ENCODE peak calls at places on chromosomes 3 and 15, in four cellular contexts. Y is mesendoderm, P is MM.1S, O is GM12878. A is an unnamed sample.

GRCh38 chr3:97827741-97828471 is 6.1 kb downstream of the CRYBG3 start:
- DNase-seq in Y (no peak), P (no peak), O (no peak), A (peak)

GRCh38 chr15:89196994-89197393 is 24.4 kb downstream of the RLBP1 start:
- DNase-seq in O (no peak), Y (no peak), P (no peak), A (no peak)

GRCh38 chr15:69410290-69410874 is 3.8 kb upstream of the KIF23 start:
- DNase-seq in P (no peak), O (no peak), Y (peak), A (peak)

GRCh38 chr3:13009946-13010315 is 63.3 kb downstream of the IQSEC1 start:
- DNase-seq in O (no peak), Y (no peak), P (peak), A (no peak)

GRCh38 chr3:24101676-24102168 is 156.6 kb downstream of the NR1D2 start:
- DNase-seq in P (no peak), O (no peak), Y (no peak), A (peak)

GRCh38 chr3:67691207-67691606 is 36.8 kb upstream of the SUCLG2 start:
- DNase-seq in O (no peak), P (no peak), Y (no peak), A (no peak)

GRCh38 chr15:63506537-63507035 is 2.2 kb downstream of the USP3 start:
- DNase-seq in P (no peak), Y (no peak), O (no peak), A (peak)

GRCh38 chr3:178202199-178202598 is 334.0 kb upstream of the KCNMB2 start:
- DNase-seq in Y (no peak), P (no peak), O (no peak), A (no peak)

GRCh38 chr3:105746226-105746996 is 122.4 kb downstream of the CBLB start:
- DNase-seq in Y (peak), O (no peak), P (no peak), A (no peak)

GRCh38 chr3:167740961-167741587 is 5.6 kb downstream of the SERPINI1 start:
- DNase-seq in P (peak), O (no peak), Y (peak), A (peak)

GRCh38 chr15:37733628-37734027 is 200.8 kb upstream of the TMCO5A start:
- DNase-seq in P (no peak), O (no peak), Y (no peak), A (no peak)

GRCh38 chr3:50320853-50321145 is 1.7 kb downstream of the HYAL2 start:
- DNase-seq in P (no peak), O (no peak), Y (no peak), A (no peak)

GRCh38 chr15:31268911-31269784 is 57.5 kb upstream of the KLF13 start:
- DNase-seq in Y (no peak), P (no peak), O (no peak), A (no peak)

DNA sequence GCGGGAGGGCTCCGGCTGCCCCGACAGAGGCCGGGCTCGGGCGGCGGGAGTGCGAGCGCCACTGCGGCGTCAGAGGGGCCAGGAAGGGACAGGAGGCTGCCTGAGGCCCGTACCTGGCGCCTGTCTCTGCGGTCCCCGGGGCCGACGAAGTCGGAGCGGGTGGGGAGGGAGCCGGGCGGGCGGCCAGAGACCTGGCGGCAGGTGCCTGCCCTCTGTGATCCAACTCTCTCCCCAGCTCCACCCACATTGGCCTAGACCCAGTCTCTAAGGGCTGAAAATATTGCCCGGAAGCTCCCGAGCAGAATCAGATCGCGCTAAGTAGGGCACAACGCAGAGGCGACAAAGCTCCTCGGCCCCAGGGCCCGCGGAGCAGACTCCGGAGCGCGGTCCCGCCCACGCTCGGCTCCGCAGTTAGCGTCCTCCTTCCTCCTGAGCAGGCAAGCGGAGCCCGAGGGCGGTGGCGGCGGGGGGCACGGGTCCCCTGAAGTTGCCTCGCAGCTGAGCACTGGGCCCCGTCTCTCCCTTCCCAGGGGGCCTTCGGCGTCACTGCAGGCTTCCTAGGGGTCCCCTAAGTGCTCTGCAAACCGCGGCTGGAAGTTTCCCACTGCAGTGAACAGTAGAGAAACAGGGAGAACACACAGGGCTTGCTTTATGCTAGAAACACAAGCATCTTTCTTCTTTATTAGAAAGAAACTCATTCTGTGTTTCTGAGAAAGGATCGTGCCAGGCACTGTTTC is at the start of gene MAN2A2:
- DNase-seq in P (peak), Y (peak), O (no peak), A (peak)
- H3K9ac ChIP-seq in P (peak), Y (peak), O (peak), A (peak)

GRCh38 chr3:140756240-140757016 is 78.6 kb downstream of the TRIM42 start:
- DNase-seq in O (peak), Y (no peak), P (peak), A (no peak)

GRCh38 chr3:140758791-140759444 is 81.1 kb downstream of the TRIM42 start:
- DNase-seq in P (no peak), Y (no peak), O (no peak), A (no peak)

GRCh38 chr3:140765246-140765645 is 87.4 kb downstream of the TRIM42 start:
- DNase-seq in P (peak), O (no peak), Y (no peak), A (no peak)

GRCh38 chr3:140762751-140763150 is 84.9 kb downstream of the TRIM42 start:
- DNase-seq in Y (no peak), P (no peak), O (no peak), A (no peak)

DNA sequence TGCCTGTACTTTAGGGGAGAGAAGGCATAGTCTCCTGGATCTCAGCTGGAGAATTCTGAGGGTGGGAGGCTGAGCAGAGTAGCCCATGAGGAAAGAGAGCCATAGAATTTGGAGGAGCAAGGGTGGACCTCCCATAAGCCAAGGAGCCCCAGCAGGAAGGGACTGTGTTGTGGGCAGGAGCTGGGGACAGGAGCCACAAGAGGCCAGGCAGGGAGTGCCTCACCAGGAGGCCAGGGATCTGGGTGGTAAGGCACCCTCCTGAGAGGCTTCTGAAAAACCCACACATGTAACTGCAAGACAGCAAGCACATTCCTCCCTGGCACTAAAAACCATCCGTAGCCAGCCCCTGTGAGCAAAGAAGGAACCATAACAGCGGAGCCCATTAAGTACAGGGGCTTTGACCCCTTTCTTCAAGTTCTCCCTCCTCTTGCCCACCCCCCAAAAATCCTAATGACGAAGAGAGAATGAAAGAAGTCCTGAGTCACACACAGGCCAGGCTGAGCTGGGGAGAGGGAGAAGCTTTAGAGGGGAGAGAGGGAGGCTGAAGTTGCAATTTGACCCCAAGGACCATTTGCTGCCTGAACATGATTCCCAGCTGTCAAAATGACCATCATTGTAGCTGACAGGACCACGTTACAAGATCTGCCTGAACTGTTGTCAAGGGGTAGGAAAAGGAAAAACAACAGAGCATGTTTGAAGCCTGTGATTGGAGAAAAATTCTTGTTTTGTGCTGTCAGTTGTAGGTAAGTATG is 82.6 kb downstream of the TRIM42 start:
- DNase-seq in O (no peak), Y (no peak), P (no peak), A (no peak)
- H3K9ac ChIP-seq in O (no peak), Y (no peak), P (no peak), A (no peak)

GRCh38 chr3:99817047-99817436 is 620 bp upstream of the CMSS1 start:
- DNase-seq in P (peak), Y (peak), O (no peak), A (peak)

GRCh38 chr3:99818818-99819217 is 1.2 kb downstream of the CMSS1 start:
- DNase-seq in P (no peak), O (no peak), Y (no peak), A (no peak)

GRCh38 chr3:99817437-99818240 is at the start of gene CMSS1:
- DNase-seq in Y (peak), P (peak), O (peak), A (peak)
- H3K9ac ChIP-seq in Y (peak), P (peak), O (peak), A (peak)

GRCh38 chr15:83215306-83215705 is 7.7 kb upstream of the HDGFL3 start:
- DNase-seq in P (no peak), O (no peak), Y (no peak), A (no peak)
- H3K9ac ChIP-seq in P (no peak), O (no peak), Y (no peak), A (no peak)

GRCh38 chr3:185825639-185826481 is 1.0 kb upstream of the IGF2BP2 start:
- DNase-seq in Y (peak), O (no peak), P (peak), A (peak)
- H3K9ac ChIP-seq in Y (peak), O (no peak), P (peak), A (peak)

GRCh38 chr3:107685383-107685782 is 162.6 kb downstream of the BBX start:
- DNase-seq in O (no peak), P (no peak), Y (no peak), A (no peak)
- H3K9ac ChIP-seq in O (no peak), P (no peak), Y (no peak), A (no peak)